ENCODE peak calls at places on chromosomes 3 and 15, in six cellular contexts. One of them, this sample, is unnamed.
A peak's percentile ranks its signal among the peaks of the same experiment; 100 is the strongest.

GRCh38 chr3:55571216-55571813 is 84.2 kb upstream of the WNT5A start:
- DNase-seq in AG09309: no peak
- DNase-seq in fibroblast of villous mesenchyme: no peak
- DNase-seq in NCI-H446 treated with DMSO at 0.1 percent for 48 hours: no peak
- DNase-seq in pons: no peak
- DNase-seq in fibroblast of mammary gland: no peak
- DNase-seq in this sample: no peak

GRCh38 chr15:99450896-99451358 is 114.9 kb upstream of the MEF2A start:
- DNase-seq in fibroblast of mammary gland: peak; percentile 75
- DNase-seq in pons: peak; percentile 73
- DNase-seq in fibroblast of villous mesenchyme: peak; percentile 79
- DNase-seq in NCI-H446 treated with DMSO at 0.1 percent for 48 hours: no peak
- DNase-seq in AG09309: no peak
- DNase-seq in this sample: peak; percentile 94

GRCh38 chr15:96337991-96338771 is 7.7 kb downstream of the NR2F2 start:
- DNase-seq in AG09309: no peak
- DNase-seq in pons: no peak
- DNase-seq in fibroblast of villous mesenchyme: no peak
- DNase-seq in fibroblast of mammary gland: peak; percentile 24
- DNase-seq in NCI-H446 treated with DMSO at 0.1 percent for 48 hours: no peak
- DNase-seq in this sample: peak; percentile 42

GRCh38 chr3:46629571-46630517 is 17.5 kb downstream of the FAM240A start:
- DNase-seq in pons: peak; percentile 75
- DNase-seq in AG09309: no peak
- DNase-seq in fibroblast of villous mesenchyme: peak; percentile 69
- DNase-seq in NCI-H446 treated with DMSO at 0.1 percent for 48 hours: no peak
- DNase-seq in fibroblast of mammary gland: peak; percentile 68
- DNase-seq in this sample: peak; percentile 76

GRCh38 chr15:29822100-29822684 is at the start of gene TJP1:
- DNase-seq in fibroblast of villous mesenchyme: peak; percentile 77
- DNase-seq in NCI-H446 treated with DMSO at 0.1 percent for 48 hours: peak; percentile 27
- DNase-seq in pons: no peak
- DNase-seq in AG09309: no peak
- DNase-seq in fibroblast of mammary gland: peak; percentile 58
- DNase-seq in this sample: peak; percentile 82

GRCh38 chr15:40062816-40063562 is 24.0 kb upstream of the SRP14 start:
- DNase-seq in fibroblast of mammary gland: no peak
- DNase-seq in pons: peak; percentile 19
- DNase-seq in fibroblast of villous mesenchyme: no peak
- DNase-seq in NCI-H446 treated with DMSO at 0.1 percent for 48 hours: no peak
- DNase-seq in AG09309: no peak
- DNase-seq in this sample: no peak

GRCh38 chr3:151761581-151761980 is 27.9 kb downstream of the AADACL2 start:
- DNase-seq in fibroblast of mammary gland: no peak
- DNase-seq in fibroblast of villous mesenchyme: no peak
- DNase-seq in NCI-H446 treated with DMSO at 0.1 percent for 48 hours: no peak
- DNase-seq in AG09309: no peak
- DNase-seq in pons: no peak
- DNase-seq in this sample: no peak

GRCh38 chr3:76011121-76011520 is 225.8 kb upstream of the ZNF717 start:
- DNase-seq in pons: no peak
- DNase-seq in fibroblast of villous mesenchyme: no peak
- DNase-seq in AG09309: no peak
- DNase-seq in fibroblast of mammary gland: no peak
- DNase-seq in NCI-H446 treated with DMSO at 0.1 percent for 48 hours: no peak
- DNase-seq in this sample: no peak

GRCh38 chr3:64163755-64164148 is 61.5 kb downstream of the PRICKLE2 start:
- DNase-seq in NCI-H446 treated with DMSO at 0.1 percent for 48 hours: no peak
- DNase-seq in fibroblast of villous mesenchyme: peak; percentile 96
- DNase-seq in pons: no peak
- DNase-seq in fibroblast of mammary gland: peak; percentile 92
- DNase-seq in AG09309: peak; percentile 82
- DNase-seq in this sample: peak; percentile 85

GRCh38 chr3:187745201-187746058 is at the start of gene BCL6:
- DNase-seq in fibroblast of villous mesenchyme: peak; percentile 99
- DNase-seq in AG09309: peak; percentile 98
- DNase-seq in NCI-H446 treated with DMSO at 0.1 percent for 48 hours: peak; percentile 93
- DNase-seq in pons: peak; percentile 99
- DNase-seq in fibroblast of mammary gland: peak; percentile 99
- DNase-seq in this sample: peak; percentile 98

GRCh38 chr15:64893481-64894394 is 18.0 kb upstream of the ANKDD1A start:
- DNase-seq in fibroblast of villous mesenchyme: peak; percentile 93
- DNase-seq in AG09309: peak; percentile 54
- DNase-seq in NCI-H446 treated with DMSO at 0.1 percent for 48 hours: no peak
- DNase-seq in fibroblast of mammary gland: peak; percentile 88
- DNase-seq in pons: peak; percentile 95
- DNase-seq in this sample: peak; percentile 67

GRCh38 chr3:35944915-35945710 is 305.8 kb downstream of the ARPP21 start:
- DNase-seq in fibroblast of mammary gland: peak; percentile 44
- DNase-seq in fibroblast of villous mesenchyme: no peak
- DNase-seq in AG09309: no peak
- DNase-seq in pons: no peak
- DNase-seq in NCI-H446 treated with DMSO at 0.1 percent for 48 hours: no peak
- DNase-seq in this sample: peak; percentile 34

GRCh38 chr3:155958676-155959075 is 88.2 kb downstream of the GMPS start:
- DNase-seq in fibroblast of villous mesenchyme: no peak
- DNase-seq in pons: no peak
- DNase-seq in fibroblast of mammary gland: no peak
- DNase-seq in AG09309: no peak
- DNase-seq in NCI-H446 treated with DMSO at 0.1 percent for 48 hours: no peak
- DNase-seq in this sample: no peak

GRCh38 chr3:32102289-32102688 is 4.1 kb upstream of the GPD1L start:
- DNase-seq in fibroblast of mammary gland: no peak
- DNase-seq in pons: no peak
- DNase-seq in NCI-H446 treated with DMSO at 0.1 percent for 48 hours: no peak
- DNase-seq in fibroblast of villous mesenchyme: no peak
- DNase-seq in AG09309: no peak
- DNase-seq in this sample: no peak

GRCh38 chr3:52359116-52359855 is 43.2 kb downstream of the DNAH1 start:
- DNase-seq in pons: no peak
- DNase-seq in fibroblast of mammary gland: no peak
- DNase-seq in fibroblast of villous mesenchyme: no peak
- DNase-seq in NCI-H446 treated with DMSO at 0.1 percent for 48 hours: no peak
- DNase-seq in AG09309: no peak
- DNase-seq in this sample: no peak

GRCh38 chr3:71926242-71926560 is 141.3 kb upstream of the PROK2 start:
- DNase-seq in fibroblast of villous mesenchyme: peak; percentile 7
- DNase-seq in AG09309: no peak
- DNase-seq in NCI-H446 treated with DMSO at 0.1 percent for 48 hours: no peak
- DNase-seq in pons: peak; percentile 7
- DNase-seq in fibroblast of mammary gland: peak; percentile 27
- DNase-seq in this sample: peak; percentile 68

GRCh38 chr3:187456268-187456667 is 88.1 kb downstream of the RTP4 start:
- DNase-seq in fibroblast of mammary gland: peak; percentile 65
- DNase-seq in fibroblast of villous mesenchyme: peak; percentile 6
- DNase-seq in AG09309: peak; percentile 8
- DNase-seq in pons: peak; percentile 69
- DNase-seq in NCI-H446 treated with DMSO at 0.1 percent for 48 hours: no peak
- DNase-seq in this sample: peak; percentile 33

GRCh38 chr3:14509796-14510100 is 30.4 kb downstream of the GRIP2 start:
- DNase-seq in pons: no peak
- DNase-seq in AG09309: no peak
- DNase-seq in fibroblast of mammary gland: no peak
- DNase-seq in fibroblast of villous mesenchyme: no peak
- DNase-seq in NCI-H446 treated with DMSO at 0.1 percent for 48 hours: no peak
- DNase-seq in this sample: no peak

GRCh38 chr15:98069256-98069655 is 108.8 kb downstream of the ARRDC4 start:
- DNase-seq in NCI-H446 treated with DMSO at 0.1 percent for 48 hours: no peak
- DNase-seq in pons: no peak
- DNase-seq in fibroblast of mammary gland: no peak
- DNase-seq in AG09309: no peak
- DNase-seq in fibroblast of villous mesenchyme: no peak
- DNase-seq in this sample: no peak

GRCh38 chr3:5517921-5518320 is 330.4 kb downstream of the EDEM1 start:
- DNase-seq in pons: no peak
- DNase-seq in NCI-H446 treated with DMSO at 0.1 percent for 48 hours: no peak
- DNase-seq in AG09309: no peak
- DNase-seq in fibroblast of villous mesenchyme: no peak
- DNase-seq in fibroblast of mammary gland: no peak
- DNase-seq in this sample: no peak

GRCh38 chr3:194351952-194352536 is 916 bp upstream of the CPN2 start:
- DNase-seq in fibroblast of villous mesenchyme: no peak
- DNase-seq in fibroblast of mammary gland: no peak
- DNase-seq in NCI-H446 treated with DMSO at 0.1 percent for 48 hours: no peak
- DNase-seq in pons: no peak
- DNase-seq in AG09309: no peak
- DNase-seq in this sample: no peak

GRCh38 chr3:152593242-152593641 is 241.7 kb upstream of the P2RY1 start:
- DNase-seq in fibroblast of mammary gland: no peak
- DNase-seq in fibroblast of villous mesenchyme: no peak
- DNase-seq in NCI-H446 treated with DMSO at 0.1 percent for 48 hours: no peak
- DNase-seq in pons: no peak
- DNase-seq in AG09309: no peak
- DNase-seq in this sample: no peak

GRCh38 chr15:56528136-56528535 is 63.2 kb upstream of the MNS1 start:
- DNase-seq in fibroblast of villous mesenchyme: peak; percentile 10
- DNase-seq in NCI-H446 treated with DMSO at 0.1 percent for 48 hours: no peak
- DNase-seq in AG09309: no peak
- DNase-seq in fibroblast of mammary gland: peak; percentile 17
- DNase-seq in pons: no peak
- DNase-seq in this sample: no peak

GRCh38 chr3:172096881-172097420 is 57.6 kb downstream of the FNDC3B start:
- DNase-seq in fibroblast of villous mesenchyme: peak; percentile 87
- DNase-seq in fibroblast of mammary gland: peak; percentile 80
- DNase-seq in NCI-H446 treated with DMSO at 0.1 percent for 48 hours: no peak
- DNase-seq in pons: no peak
- DNase-seq in AG09309: no peak
- DNase-seq in this sample: peak; percentile 90

GRCh38 chr15:79028411-79028964 is 62.1 kb downstream of the RASGRF1 start:
- DNase-seq in pons: peak; percentile 70
- DNase-seq in NCI-H446 treated with DMSO at 0.1 percent for 48 hours: no peak
- DNase-seq in AG09309: no peak
- DNase-seq in fibroblast of mammary gland: peak; percentile 33
- DNase-seq in fibroblast of villous mesenchyme: peak; percentile 33
- DNase-seq in this sample: peak; percentile 70

GRCh38 chr15:52199271-52199670 is 8.1 kb upstream of the GNB5 start:
- DNase-seq in NCI-H446 treated with DMSO at 0.1 percent for 48 hours: no peak
- DNase-seq in pons: no peak
- DNase-seq in AG09309: no peak
- DNase-seq in fibroblast of villous mesenchyme: no peak
- DNase-seq in fibroblast of mammary gland: no peak
- DNase-seq in this sample: no peak